ENCODE peak calls at places on chromosomes 6 and 20, in seven cellular contexts. One of them, this sample, is unnamed.

GRCh38 chr6:133947302-133947900 is 5.6 kb upstream of the TBPL1 start:
- DNase-seq in K562: no peak
- DNase-seq in H1: no peak
- DNase-seq in HCT116: no peak
- DNase-seq in SK-N-SH: no peak
- DNase-seq in HepG2: no peak
- DNase-seq in GM12878: no peak
- DNase-seq in this sample: no peak

GRCh38 chr6:123415844-123416468 is 220.8 kb downstream of the TRDN start:
- DNase-seq in K562: peak
- DNase-seq in H1: peak
- DNase-seq in HCT116: peak
- DNase-seq in SK-N-SH: peak
- DNase-seq in HepG2: peak
- DNase-seq in GM12878: no peak
- DNase-seq in this sample: peak

GRCh38 chr6:82144852-82145332 is 102.7 kb downstream of the IBTK start:
- DNase-seq in K562: no peak
- DNase-seq in H1: no peak
- DNase-seq in HCT116: peak
- DNase-seq in SK-N-SH: peak
- DNase-seq in HepG2: peak
- DNase-seq in GM12878: no peak
- DNase-seq in this sample: peak

GRCh38 chr6:105324386-105325000 is 78.4 kb downstream of the PREP start:
- DNase-seq in K562: no peak
- DNase-seq in H1: no peak
- DNase-seq in HCT116: no peak
- DNase-seq in SK-N-SH: no peak
- DNase-seq in HepG2: no peak
- DNase-seq in GM12878: no peak
- DNase-seq in this sample: no peak

GRCh38 chr6:142885182-142885867 is 59.7 kb downstream of the HIVEP2 start:
- DNase-seq in K562: no peak
- DNase-seq in H1: no peak
- DNase-seq in HCT116: peak
- DNase-seq in SK-N-SH: no peak
- DNase-seq in HepG2: peak
- DNase-seq in GM12878: peak
- DNase-seq in this sample: no peak

GRCh38 chr6:108168026-108168463 is 2.2 kb downstream of the NR2E1 start:
- DNase-seq in K562: no peak
- DNase-seq in H1: peak
- DNase-seq in HCT116: no peak
- DNase-seq in SK-N-SH: no peak
- DNase-seq in HepG2: no peak
- DNase-seq in GM12878: no peak
- DNase-seq in this sample: no peak

GRCh38 chr6:41443616-41444525 is 102.3 kb upstream of the FOXP4 start:
- DNase-seq in K562: no peak
- DNase-seq in H1: peak
- DNase-seq in HCT116: no peak
- DNase-seq in SK-N-SH: no peak
- DNase-seq in HepG2: no peak
- DNase-seq in GM12878: no peak
- DNase-seq in this sample: no peak

GRCh38 chr6:84492246-84493135 is 265.0 kb upstream of the CEP162 start:
- DNase-seq in K562: no peak
- DNase-seq in H1: no peak
- DNase-seq in HCT116: no peak
- DNase-seq in SK-N-SH: no peak
- DNase-seq in HepG2: no peak
- DNase-seq in GM12878: no peak
- DNase-seq in this sample: no peak

GRCh38 chr6:365835-366234 is 25.7 kb upstream of the IRF4 start:
- DNase-seq in K562: no peak
- DNase-seq in H1: no peak
- DNase-seq in HCT116: no peak
- DNase-seq in SK-N-SH: no peak
- DNase-seq in HepG2: no peak
- DNase-seq in GM12878: no peak
- DNase-seq in this sample: no peak

GRCh38 chr6:138987299-138987642 is 782 bp downstream of the REPS1 start:
- DNase-seq in K562: no peak
- DNase-seq in H1: no peak
- DNase-seq in HCT116: no peak
- DNase-seq in SK-N-SH: no peak
- DNase-seq in HepG2: no peak
- DNase-seq in GM12878: no peak
- DNase-seq in this sample: no peak

GRCh38 chr6:71419954-71420692 is 131.5 kb downstream of the OGFRL1 start:
- DNase-seq in K562: no peak
- DNase-seq in H1: no peak
- DNase-seq in HCT116: no peak
- DNase-seq in SK-N-SH: peak
- DNase-seq in HepG2: no peak
- DNase-seq in GM12878: no peak
- DNase-seq in this sample: peak

GRCh38 chr6:161370882-161371281 is 97.0 kb upstream of the AGPAT4 start:
- DNase-seq in K562: peak
- DNase-seq in H1: peak
- DNase-seq in HCT116: peak
- DNase-seq in SK-N-SH: peak
- DNase-seq in HepG2: peak
- DNase-seq in GM12878: peak
- DNase-seq in this sample: peak

GRCh38 chr6:161367472-161367871 is 93.6 kb upstream of the AGPAT4 start:
- DNase-seq in K562: no peak
- DNase-seq in H1: no peak
- DNase-seq in HCT116: no peak
- DNase-seq in SK-N-SH: no peak
- DNase-seq in HepG2: peak
- DNase-seq in GM12878: no peak
- DNase-seq in this sample: no peak

GRCh38 chr6:161366301-161366953 is 92.6 kb upstream of the AGPAT4 start:
- DNase-seq in K562: no peak
- DNase-seq in H1: no peak
- DNase-seq in HCT116: no peak
- DNase-seq in SK-N-SH: no peak
- DNase-seq in HepG2: no peak
- DNase-seq in GM12878: no peak
- DNase-seq in this sample: no peak

GRCh38 chr6:161368514-161368913 is 94.7 kb upstream of the AGPAT4 start:
- DNase-seq in K562: no peak
- DNase-seq in H1: no peak
- DNase-seq in HCT116: no peak
- DNase-seq in SK-N-SH: no peak
- DNase-seq in HepG2: no peak
- DNase-seq in GM12878: no peak
- DNase-seq in this sample: no peak

DNA sequence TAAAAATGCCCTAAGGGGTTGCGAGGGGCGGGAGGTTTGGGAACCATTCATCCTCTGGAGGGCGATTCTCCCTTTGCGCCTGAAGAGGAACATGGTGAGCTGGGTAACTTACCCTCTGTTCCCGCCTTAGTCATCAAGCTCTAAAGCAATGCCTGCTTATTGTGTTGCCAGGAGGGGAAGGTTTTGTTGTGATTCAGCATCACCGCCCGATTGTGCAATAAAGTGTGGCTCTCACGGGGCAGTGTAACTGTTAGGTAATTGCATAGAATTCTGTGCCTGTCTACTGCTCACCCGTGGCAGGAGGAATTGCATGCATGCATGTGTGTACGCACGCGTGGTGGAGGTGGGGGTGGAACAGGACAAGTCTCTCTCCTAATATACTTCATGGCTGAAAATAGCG is 95.5 kb upstream of the AGPAT4 start:
- DNase-seq in K562: no peak
- DNase-seq in H1: no peak
- DNase-seq in HCT116: no peak
- DNase-seq in SK-N-SH: no peak
- DNase-seq in HepG2: no peak
- DNase-seq in GM12878: no peak
- DNase-seq in this sample: no peak
- TF ChIP-seq JUND in K562: no peak
- TF ChIP-seq JUND in H1: no peak
- TF ChIP-seq JUND in HCT116: peak
- TF ChIP-seq JUND in SK-N-SH: no peak
- TF ChIP-seq JUND in HepG2: no peak
- TF ChIP-seq JUND in GM12878: no peak
- TF ChIP-seq JUND in this sample: no peak

GRCh38 chr20:49385471-49385870 is 97.0 kb downstream of the KCNB1 start:
- DNase-seq in K562: peak
- DNase-seq in H1: no peak
- DNase-seq in HCT116: peak
- DNase-seq in SK-N-SH: peak
- DNase-seq in HepG2: peak
- DNase-seq in GM12878: no peak
- DNase-seq in this sample: peak
- TF ChIP-seq JUND in K562: no peak
- TF ChIP-seq JUND in H1: no peak
- TF ChIP-seq JUND in HCT116: no peak
- TF ChIP-seq JUND in SK-N-SH: no peak
- TF ChIP-seq JUND in HepG2: no peak
- TF ChIP-seq JUND in GM12878: no peak
- TF ChIP-seq JUND in this sample: no peak

GRCh38 chr20:53642196-53643030 is 48.8 kb upstream of the ZNF217 start:
- DNase-seq in K562: peak
- DNase-seq in H1: no peak
- DNase-seq in HCT116: peak
- DNase-seq in SK-N-SH: no peak
- DNase-seq in HepG2: peak
- DNase-seq in GM12878: no peak
- DNase-seq in this sample: peak
- TF ChIP-seq JUND in K562: peak
- TF ChIP-seq JUND in H1: no peak
- TF ChIP-seq JUND in HCT116: no peak
- TF ChIP-seq JUND in SK-N-SH: no peak
- TF ChIP-seq JUND in HepG2: no peak
- TF ChIP-seq JUND in GM12878: no peak
- TF ChIP-seq JUND in this sample: no peak

DNA sequence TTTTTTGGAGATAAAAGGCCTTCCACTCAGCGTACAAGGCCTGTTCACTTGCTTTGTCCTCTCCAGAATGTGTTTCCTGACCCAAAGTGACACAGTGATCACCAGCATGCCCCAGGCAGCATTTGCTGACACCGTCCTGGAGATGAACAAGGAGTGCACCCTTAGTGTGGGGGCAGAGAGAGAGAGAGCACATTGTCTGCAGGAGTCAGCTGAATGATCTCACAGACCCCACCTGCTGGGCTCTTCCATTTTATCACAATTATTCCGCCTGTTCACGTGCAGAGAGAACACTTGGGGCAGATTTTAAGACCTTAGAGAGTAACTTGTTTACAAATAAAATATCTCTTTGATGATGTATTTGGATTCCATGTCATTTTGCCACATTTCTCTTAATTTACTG is 22.4 kb upstream of the MAS1L start:
- DNase-seq in K562: peak
- DNase-seq in H1: no peak
- DNase-seq in HCT116: no peak
- DNase-seq in SK-N-SH: no peak
- DNase-seq in HepG2: peak
- DNase-seq in GM12878: no peak
- DNase-seq in this sample: no peak
- TF ChIP-seq JUND in K562: peak
- TF ChIP-seq JUND in H1: no peak
- TF ChIP-seq JUND in HCT116: no peak
- TF ChIP-seq JUND in SK-N-SH: no peak
- TF ChIP-seq JUND in HepG2: no peak
- TF ChIP-seq JUND in GM12878: no peak
- TF ChIP-seq JUND in this sample: no peak

GRCh38 chr20:35271073-35271882 is 6.6 kb downstream of the MMP24OS start:
- DNase-seq in K562: peak
- DNase-seq in H1: no peak
- DNase-seq in HCT116: no peak
- DNase-seq in SK-N-SH: no peak
- DNase-seq in HepG2: no peak
- DNase-seq in GM12878: no peak
- DNase-seq in this sample: no peak

GRCh38 chr20:35270021-35270902 is 7.7 kb downstream of the MMP24OS start:
- DNase-seq in K562: no peak
- DNase-seq in H1: no peak
- DNase-seq in HCT116: no peak
- DNase-seq in SK-N-SH: no peak
- DNase-seq in HepG2: no peak
- DNase-seq in GM12878: no peak
- DNase-seq in this sample: no peak

GRCh38 chr20:35267092-35267491 is 10.8 kb downstream of the MMP24OS start:
- DNase-seq in K562: no peak
- DNase-seq in H1: no peak
- DNase-seq in HCT116: no peak
- DNase-seq in SK-N-SH: no peak
- DNase-seq in HepG2: no peak
- DNase-seq in GM12878: no peak
- DNase-seq in this sample: no peak

GRCh38 chr20:35271904-35272303 is 6.0 kb downstream of the MMP24OS start:
- DNase-seq in K562: no peak
- DNase-seq in H1: no peak
- DNase-seq in HCT116: no peak
- DNase-seq in SK-N-SH: no peak
- DNase-seq in HepG2: no peak
- DNase-seq in GM12878: no peak
- DNase-seq in this sample: no peak

DNA sequence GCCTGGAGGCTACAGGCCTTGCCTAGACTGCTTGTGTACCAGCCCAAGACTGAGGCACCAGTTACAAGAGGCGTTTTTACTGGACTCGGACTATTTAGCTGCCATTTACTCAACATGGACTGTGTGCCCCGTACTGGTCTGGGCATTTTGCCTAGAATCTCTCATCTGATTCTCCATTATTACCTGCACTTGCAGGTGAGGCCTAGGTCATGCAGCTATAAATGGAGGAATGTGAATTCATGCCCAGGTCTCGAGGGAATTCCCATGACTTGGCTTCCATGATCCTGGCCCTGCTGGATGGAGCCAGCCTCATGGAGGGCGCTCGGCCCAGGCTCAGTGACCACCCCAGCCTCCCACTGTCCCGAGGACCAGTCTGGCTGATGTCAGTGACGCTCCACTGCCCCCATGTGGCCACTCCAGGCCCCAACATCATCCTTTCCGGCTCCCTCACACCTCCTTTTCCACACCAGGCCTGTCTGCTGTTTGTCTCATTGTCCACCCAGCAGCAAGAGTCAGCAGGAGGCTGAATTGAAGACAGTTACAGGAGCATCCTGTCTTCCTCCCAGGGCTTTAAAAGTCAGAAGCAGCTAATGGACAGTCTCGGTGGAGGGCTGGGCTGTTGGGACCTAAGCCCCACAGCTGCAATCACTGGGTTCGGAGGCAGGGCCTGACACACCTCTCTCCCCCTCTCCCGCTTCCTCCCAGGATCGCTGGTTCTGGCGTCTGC is 8.7 kb downstream of the MMP24OS start:
- DNase-seq in K562: peak
- DNase-seq in H1: peak
- DNase-seq in HCT116: no peak
- DNase-seq in SK-N-SH: peak
- DNase-seq in HepG2: peak
- DNase-seq in GM12878: no peak
- DNase-seq in this sample: peak
- TF ChIP-seq JUND in K562: peak
- TF ChIP-seq JUND in H1: no peak
- TF ChIP-seq JUND in HCT116: no peak
- TF ChIP-seq JUND in SK-N-SH: no peak
- TF ChIP-seq JUND in HepG2: no peak
- TF ChIP-seq JUND in GM12878: no peak
- TF ChIP-seq JUND in this sample: no peak